ENCODE peak calls at places on chromosomes 2 and 18, in four cellular contexts. One of them, this sample, is unnamed.

GRCh38 chr2:169119117-169119770 is 49.9 kb downstream of the DHRS9 start:
- DNase-seq in K562: no peak
- DNase-seq in HepG2: no peak
- DNase-seq in A549: no peak
- DNase-seq in this sample: no peak

GRCh38 chr2:30425326-30425725 is 21.7 kb upstream of the LCLAT1 start:
- DNase-seq in A549: no peak
- DNase-seq in K562: no peak
- DNase-seq in HepG2: no peak
- DNase-seq in this sample: no peak

GRCh38 chr18:48920408-48921038 is 30.2 kb downstream of the SMAD7 start:
- DNase-seq in A549: no peak
- DNase-seq in HepG2: no peak
- DNase-seq in K562: no peak
- DNase-seq in this sample: no peak

GRCh38 chr2:102094917-102095316 is 47.6 kb upstream of the IL1R1 start:
- DNase-seq in HepG2: peak
- DNase-seq in A549: no peak
- DNase-seq in K562: peak
- DNase-seq in this sample: no peak

GRCh38 chr2:28658369-28658768 is 93.3 kb upstream of the PPP1CB start:
- DNase-seq in A549: no peak
- DNase-seq in HepG2: no peak
- DNase-seq in K562: no peak
- DNase-seq in this sample: no peak

GRCh38 chr2:26850002-26850431 is 2.1 kb downstream of the DPYSL5 start:
- DNase-seq in HepG2: no peak
- DNase-seq in K562: no peak
- DNase-seq in A549: no peak
- DNase-seq in this sample: peak

GRCh38 chr2:241157841-241158545 is 7.7 kb downstream of the PPP1R7 start:
- DNase-seq in HepG2: no peak
- DNase-seq in A549: no peak
- DNase-seq in K562: no peak
- DNase-seq in this sample: no peak

GRCh38 chr2:159153463-159153862 is 133.0 kb downstream of the WDSUB1 start:
- DNase-seq in HepG2: no peak
- DNase-seq in A549: no peak
- DNase-seq in K562: no peak
- DNase-seq in this sample: no peak

GRCh38 chr2:220847006-220847405 is 725.1 kb downstream of the EPHA4 start:
- DNase-seq in K562: no peak
- DNase-seq in A549: no peak
- DNase-seq in HepG2: no peak
- DNase-seq in this sample: no peak

GRCh38 chr18:38551881-38552280 is 986.3 kb upstream of the CELF4 start:
- DNase-seq in K562: no peak
- DNase-seq in HepG2: no peak
- DNase-seq in A549: no peak
- DNase-seq in this sample: no peak

GRCh38 chr2:16614314-16614860 is 51.2 kb downstream of the CYRIA start:
- DNase-seq in A549: no peak
- DNase-seq in K562: peak
- DNase-seq in HepG2: no peak
- DNase-seq in this sample: no peak

GRCh38 chr2:201858781-201859180 is 52.4 kb downstream of the CDK15 start:
- DNase-seq in K562: no peak
- DNase-seq in A549: no peak
- DNase-seq in HepG2: no peak
- DNase-seq in this sample: peak

GRCh38 chr2:160752475-160753330 is 259.1 kb upstream of the RBMS1 start:
- DNase-seq in A549: peak
- DNase-seq in HepG2: no peak
- DNase-seq in K562: no peak
- DNase-seq in this sample: peak

GRCh38 chr2:157413342-157414035 is 30.4 kb downstream of the CYTIP start:
- DNase-seq in A549: no peak
- DNase-seq in K562: no peak
- DNase-seq in HepG2: no peak
- DNase-seq in this sample: no peak

DNA sequence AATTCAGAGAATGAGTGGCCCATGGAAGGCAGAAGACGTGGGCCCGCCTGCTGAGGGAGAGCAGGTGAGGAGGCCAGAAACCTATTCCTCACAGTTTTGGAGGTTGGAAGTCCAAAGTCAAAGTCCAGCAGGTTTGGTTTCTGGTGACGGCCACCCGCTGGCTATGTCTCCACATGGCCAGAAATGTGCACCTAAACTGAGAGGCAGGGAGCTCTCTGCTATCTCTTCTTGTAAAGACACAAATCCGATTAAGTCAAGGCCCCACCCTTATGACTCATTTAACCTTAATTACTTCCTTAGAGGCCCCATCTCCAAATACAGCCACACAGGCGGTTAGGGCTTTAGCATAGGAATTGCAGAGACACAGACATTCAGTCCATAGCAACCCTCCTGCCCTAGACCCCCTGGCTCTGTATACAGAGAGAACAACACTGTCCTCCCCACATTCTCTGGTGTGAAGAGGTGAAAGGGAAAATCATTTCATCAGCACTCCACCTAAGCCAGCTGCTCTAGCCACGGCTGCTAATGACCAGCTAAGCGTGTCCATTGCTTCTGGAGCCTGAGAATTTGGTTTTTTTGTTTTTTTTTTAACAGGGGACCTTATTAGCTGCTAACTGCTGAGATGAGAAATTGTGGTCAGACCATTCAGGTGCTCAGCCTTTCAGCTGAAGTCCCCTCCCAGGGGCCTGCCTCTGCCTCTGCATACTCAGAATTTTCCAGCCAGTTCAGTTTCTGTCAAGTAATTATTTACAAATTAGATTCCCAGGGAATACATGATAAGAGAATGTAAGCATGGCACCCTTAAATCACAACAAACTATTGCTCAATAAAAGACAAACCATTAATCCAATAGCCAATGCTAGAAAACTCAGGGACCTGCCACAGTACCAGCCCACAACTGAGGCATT is 368.7 kb upstream of the ID2 start:
- DNase-seq in K562: peak
- DNase-seq in HepG2: no peak
- DNase-seq in A549: no peak
- DNase-seq in this sample: no peak
- TF ChIP-seq NR3C1 in K562: no peak
- TF ChIP-seq NR3C1 in HepG2: no peak
- TF ChIP-seq NR3C1 in A549: no peak
- TF ChIP-seq NR3C1 in this sample: no peak

GRCh38 chr2:88329815-88330603 is 122.5 kb downstream of the FOXI3 start:
- DNase-seq in A549: no peak
- DNase-seq in HepG2: peak
- DNase-seq in K562: no peak
- DNase-seq in this sample: peak
- TF ChIP-seq NR3C1 in A549: no peak
- TF ChIP-seq NR3C1 in HepG2: no peak
- TF ChIP-seq NR3C1 in K562: no peak
- TF ChIP-seq NR3C1 in this sample: no peak

DNA sequence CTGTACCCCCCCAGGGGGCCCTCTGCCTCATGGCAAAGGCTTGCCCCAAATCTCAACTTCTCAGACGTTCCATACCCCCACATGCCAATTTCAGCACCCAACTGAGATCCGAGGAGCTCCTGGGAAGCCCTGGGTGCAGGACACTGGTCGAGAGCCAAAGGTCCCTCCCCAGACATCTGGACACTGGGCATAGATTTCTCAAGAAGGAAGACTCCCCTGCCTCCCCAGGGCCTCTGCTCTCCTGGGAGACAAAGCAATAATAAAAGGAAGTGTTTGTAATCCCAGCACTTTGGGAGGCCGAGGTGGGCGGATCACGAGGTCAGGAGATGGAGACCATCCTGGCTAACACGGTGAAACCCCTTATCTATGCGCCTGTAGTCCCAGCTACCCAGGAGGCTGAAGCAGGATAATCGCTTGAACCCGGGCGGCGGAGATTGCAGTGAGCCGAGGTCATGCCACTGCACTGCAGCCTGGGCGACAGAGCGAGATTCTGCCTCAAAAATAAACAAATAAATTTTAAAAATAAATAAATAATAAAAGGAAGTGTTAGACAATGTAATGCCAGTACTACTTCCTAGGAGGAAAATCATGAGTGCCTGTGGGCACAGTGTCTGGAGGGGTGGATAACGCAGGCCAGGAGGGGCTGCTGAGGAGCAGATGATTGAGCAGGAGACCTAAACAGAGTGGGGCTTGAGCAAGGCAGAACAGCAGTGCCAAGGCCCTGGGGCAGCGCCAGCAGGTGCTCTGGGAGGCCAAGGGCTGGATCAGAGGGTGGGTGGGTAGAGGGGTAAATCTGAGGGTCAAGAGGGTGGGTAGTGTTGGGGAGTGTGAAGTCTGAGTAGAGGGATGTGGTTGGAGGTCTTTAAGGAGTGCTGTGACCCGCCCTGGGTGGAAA is 4.0 kb downstream of the ALPP start:
- DNase-seq in HepG2: no peak
- DNase-seq in K562: no peak
- DNase-seq in A549: no peak
- DNase-seq in this sample: no peak
- TF ChIP-seq NR3C1 in HepG2: no peak
- TF ChIP-seq NR3C1 in K562: no peak
- TF ChIP-seq NR3C1 in A549: no peak
- TF ChIP-seq NR3C1 in this sample: no peak

DNA sequence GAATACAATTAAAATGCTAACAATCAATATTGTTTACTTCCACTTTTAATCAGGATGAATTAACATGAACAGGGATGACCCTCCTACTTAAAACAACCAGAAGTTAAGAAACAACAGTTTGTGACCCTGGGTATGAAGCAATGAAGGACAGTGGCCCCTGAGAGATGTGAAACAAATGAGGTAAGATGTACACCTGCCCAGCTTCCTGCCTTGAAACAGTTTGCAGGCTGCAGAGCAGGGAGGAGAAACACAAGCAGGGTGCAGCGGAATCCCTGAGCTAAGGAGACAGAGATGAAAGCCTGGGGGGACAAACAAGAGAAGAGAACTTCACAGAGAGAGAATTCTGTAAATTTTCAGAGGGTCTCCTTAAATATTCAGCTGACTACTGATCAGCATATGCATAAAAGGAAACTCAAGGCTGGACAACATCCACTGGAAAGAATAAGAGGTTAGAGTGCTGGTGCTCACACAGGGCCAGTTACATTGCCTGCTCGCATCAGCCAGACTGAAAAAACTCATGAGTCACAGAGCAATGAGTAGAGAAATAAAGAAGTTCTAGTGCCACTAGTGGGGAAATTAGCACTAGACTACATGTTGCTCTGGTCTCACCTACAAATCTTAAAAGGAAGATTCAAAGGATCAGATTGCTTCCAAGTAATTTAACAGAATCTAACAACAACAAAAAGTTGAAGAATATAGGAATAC is 106.4 kb downstream of the PID1 start:
- DNase-seq in K562: no peak
- DNase-seq in HepG2: no peak
- DNase-seq in A549: no peak
- DNase-seq in this sample: no peak
- TF ChIP-seq NR3C1 in K562: no peak
- TF ChIP-seq NR3C1 in HepG2: no peak
- TF ChIP-seq NR3C1 in A549: no peak
- TF ChIP-seq NR3C1 in this sample: no peak

DNA sequence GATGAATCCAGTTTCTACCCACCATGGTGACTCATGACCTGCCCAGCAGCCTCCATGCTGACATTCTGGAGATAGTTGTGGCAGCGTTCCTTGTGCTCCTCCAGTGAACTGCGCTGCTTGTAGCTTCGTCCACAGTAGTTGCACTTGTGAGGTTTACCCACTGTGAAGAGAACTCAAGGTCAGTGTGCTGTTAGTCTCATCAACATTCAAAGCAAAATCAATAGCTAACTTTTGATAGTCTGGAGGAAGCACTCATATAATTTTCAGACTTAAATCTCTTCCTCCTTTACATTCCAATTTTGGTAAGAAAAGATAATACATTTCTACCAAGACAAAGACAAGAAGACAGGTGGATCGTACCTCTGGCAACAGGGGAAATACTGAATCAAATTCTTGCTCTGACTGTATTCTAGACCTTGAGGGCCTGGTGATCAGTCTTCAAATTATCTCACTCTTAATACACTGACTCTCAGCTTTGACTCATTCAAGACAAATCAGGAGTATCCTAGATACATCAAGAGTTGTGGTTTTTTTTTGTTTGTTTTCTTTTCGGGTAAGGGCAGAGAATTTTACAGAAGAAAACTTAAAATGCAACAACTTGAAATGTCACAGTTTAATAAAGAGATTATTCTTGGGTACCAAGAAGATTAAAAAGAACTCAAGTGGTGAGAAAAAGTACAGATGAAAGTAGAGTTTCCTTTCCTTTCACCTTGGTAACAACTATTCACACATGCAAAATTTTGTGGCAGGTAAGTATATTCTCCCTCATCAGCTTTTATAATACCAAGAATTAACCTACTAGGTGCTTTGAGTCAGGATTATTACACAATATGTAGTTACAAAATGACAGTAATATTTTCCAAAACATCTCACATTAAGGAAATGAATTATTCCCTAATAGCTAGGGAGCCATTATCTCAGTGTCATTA is 129.2 kb downstream of the IKZF2 start:
- DNase-seq in HepG2: no peak
- DNase-seq in K562: no peak
- DNase-seq in A549: no peak
- DNase-seq in this sample: no peak
- TF ChIP-seq NR3C1 in HepG2: no peak
- TF ChIP-seq NR3C1 in K562: no peak
- TF ChIP-seq NR3C1 in A549: no peak
- TF ChIP-seq NR3C1 in this sample: no peak

GRCh38 chr2:227374158-227374557 is 4.9 kb downstream of the TM4SF20 start:
- DNase-seq in K562: no peak
- DNase-seq in HepG2: no peak
- DNase-seq in A549: no peak
- DNase-seq in this sample: no peak

GRCh38 chr2:227379095-227379494 is at the start of gene TM4SF20:
- DNase-seq in HepG2: no peak
- DNase-seq in K562: no peak
- DNase-seq in A549: no peak
- DNase-seq in this sample: no peak

GRCh38 chr2:227377461-227378351 is 1.4 kb downstream of the TM4SF20 start:
- DNase-seq in K562: no peak
- DNase-seq in HepG2: no peak
- DNase-seq in A549: no peak
- DNase-seq in this sample: no peak

GRCh38 chr2:227378371-227378782 is 729 bp downstream of the TM4SF20 start:
- DNase-seq in A549: peak
- DNase-seq in K562: no peak
- DNase-seq in HepG2: no peak
- DNase-seq in this sample: no peak

GRCh38 chr2:227376911-227377396 is 2.2 kb downstream of the TM4SF20 start:
- DNase-seq in HepG2: no peak
- DNase-seq in A549: no peak
- DNase-seq in K562: no peak
- DNase-seq in this sample: no peak
- TF ChIP-seq NR3C1 in HepG2: no peak
- TF ChIP-seq NR3C1 in A549: no peak
- TF ChIP-seq NR3C1 in K562: no peak
- TF ChIP-seq NR3C1 in this sample: no peak

This sample was measured in WTC11.